ENCODE peak calls at places on chromosomes 2 and 18, in ten cellular contexts. R, U, J, F, V, Z, A, P, W and X are unnamed samples.

GRCh38 chr2:45567974-45568789 is 42.9 kb downstream of the SRBD1 start:
- DNase-seq in W (no peak), P (peak), V (no peak), R (peak), Z (no peak), J (no peak), F (no peak), A (peak), U (peak), X (no peak)

GRCh38 chr2:212153923-212154322 is 384.7 kb downstream of the ERBB4 start:
- DNase-seq in U (no peak), F (no peak), A (no peak), V (no peak), W (no peak), P (no peak), R (no peak), Z (no peak), J (no peak), X (no peak)

GRCh38 chr18:56382541-56382940 is 255.9 kb downstream of the TXNL1 start:
- DNase-seq in J (no peak), F (peak), A (no peak), W (no peak), R (peak), U (peak), P (peak), Z (no peak), V (no peak), X (no peak)

GRCh38 chr2:135744761-135745314 is 3.2 kb downstream of the UBXN4 start:
- DNase-seq in P (peak), W (no peak), J (no peak), F (peak), Z (no peak), U (peak), A (peak), V (no peak), R (peak), X (no peak)

GRCh38 chr2:240353086-240353798 is 82.2 kb upstream of the GPC1 start:
- DNase-seq in R (no peak), W (no peak), F (no peak), V (no peak), U (no peak), P (no peak), Z (no peak), A (no peak), J (no peak), X (no peak)

GRCh38 chr2:38245114-38245641 is 131.9 kb downstream of the ATL2 start:
- DNase-seq in P (no peak), R (no peak), J (no peak), Z (no peak), A (peak), F (no peak), W (no peak), V (no peak), U (no peak), X (no peak)

GRCh38 chr18:68623342-68623741 is 91.6 kb downstream of the TMX3 start:
- DNase-seq in J (peak), R (peak), V (peak), F (peak), A (peak), P (peak), W (peak), Z (no peak), U (peak), X (no peak)

GRCh38 chr2:233999182-233999581 is 51.3 kb upstream of the SPP2 start:
- DNase-seq in W (no peak), A (no peak), R (no peak), V (no peak), F (peak), J (no peak), P (no peak), Z (no peak), U (no peak), X (no peak)

GRCh38 chr2:186532891-186533290 is 46.8 kb downstream of the ZC3H15 start:
- DNase-seq in V (no peak), P (peak), J (no peak), W (no peak), A (no peak), Z (no peak), F (no peak), U (no peak), R (peak), X (no peak)

GRCh38 chr2:86048383-86048701 is 57.3 kb downstream of the POLR1A start:
- DNase-seq in F (no peak), V (no peak), J (no peak), A (no peak), W (no peak), Z (no peak), P (no peak), R (no peak), U (no peak), X (no peak)

GRCh38 chr2:11773111-11773510 is 26.7 kb downstream of the LPIN1 start:
- DNase-seq in Z (no peak), V (no peak), J (no peak), A (no peak), R (no peak), P (no peak), U (no peak), W (no peak), F (no peak), X (no peak)

GRCh38 chr2:289362-290089 is 1.6 kb upstream of the ALKAL2 start:
- DNase-seq in Z (no peak), V (no peak), A (peak), P (peak), W (no peak), F (peak), R (peak), J (peak), U (peak), X (no peak)

GRCh38 chr2:81835318-81836000 is 1530.9 kb upstream of the LRRTM1 start:
- DNase-seq in J (no peak), W (no peak), A (no peak), V (no peak), Z (no peak), P (peak), F (no peak), R (peak), U (peak), X (no peak)

GRCh38 chr18:5414546-5414945 is 119.0 kb upstream of the ZBTB14 start:
- DNase-seq in A (no peak), F (peak), J (no peak), W (no peak), V (no peak), P (no peak), R (no peak), Z (no peak), U (no peak), X (no peak)

GRCh38 chr18:48621815-48622555 is 83.2 kb downstream of the CTIF start:
- DNase-seq in Z (no peak), V (no peak), A (peak), W (no peak), R (no peak), J (no peak), U (no peak), P (no peak), F (no peak), X (no peak)

GRCh38 chr18:22233271-22233670 is 63.9 kb downstream of the GATA6 start:
- DNase-seq in P (no peak), Z (no peak), R (no peak), V (no peak), J (no peak), U (no peak), W (no peak), A (no peak), F (no peak), X (no peak)

GRCh38 chr2:54540194-54540593 is 84.1 kb downstream of the SPTBN1 start:
- DNase-seq in W (no peak), J (no peak), R (no peak), P (no peak), Z (no peak), V (no peak), A (peak), U (no peak), F (no peak), X (no peak)

GRCh38 chr18:63905361-63905760 is 2.4 kb upstream of the SERPINB10 start:
- DNase-seq in A (no peak), R (no peak), W (no peak), V (no peak), U (no peak), P (no peak), F (no peak), J (no peak), Z (no peak), X (no peak)

GRCh38 chr2:234468503-234468902 is 28.4 kb downstream of the ARL4C start:
- DNase-seq in V (no peak), R (no peak), J (no peak), W (no peak), U (no peak), A (no peak), F (no peak), Z (no peak), P (no peak), X (peak)

GRCh38 chr2:71417300-71418202 is 35.8 kb upstream of the DYSF start:
- DNase-seq in F (peak), U (no peak), R (no peak), J (no peak), P (no peak), V (no peak), A (no peak), Z (no peak), W (no peak), X (no peak)

GRCh38 chr2:25301453-25302352 is 40.0 kb downstream of the DNMT3A start:
- DNase-seq in V (peak), R (peak), A (peak), P (peak), Z (peak), J (no peak), W (peak), F (no peak), U (peak), X (no peak)

GRCh38 chr2:159010963-159011362 is 42.5 kb downstream of the TANC1 start:
- DNase-seq in A (peak), F (no peak), Z (no peak), V (no peak), R (no peak), U (no peak), P (peak), J (no peak), W (no peak), X (no peak)

GRCh38 chr2:67050621-67051020 is 346.5 kb upstream of the ETAA1 start:
- DNase-seq in V (no peak), P (peak), Z (no peak), J (no peak), U (peak), R (peak), F (no peak), A (peak), W (no peak), X (no peak)

GRCh38 chr2:60003076-60003475 is 550.4 kb downstream of the BCL11A start:
- DNase-seq in Z (no peak), R (no peak), P (no peak), V (no peak), W (no peak), F (no peak), A (no peak), U (no peak), J (no peak), X (no peak)

GRCh38 chr2:186757009-186757408 is 63.1 kb downstream of the FAM171B start:
- DNase-seq in P (no peak), J (no peak), V (no peak), Z (no peak), W (no peak), U (no peak), F (no peak), A (no peak), R (no peak), X (no peak)

GRCh38 chr18:75937306-75937705 is 509.8 kb upstream of the SMIM21 start:
- DNase-seq in Z (no peak), J (no peak), V (no peak), A (no peak), F (no peak), W (no peak), P (no peak), U (no peak), R (no peak), X (no peak)

GRCh38 chr18:35158728-35159443 is 81.9 kb upstream of the ZNF397 start:
- DNase-seq in U (no peak), A (no peak), W (no peak), R (no peak), P (no peak), F (no peak), V (no peak), Z (peak), J (no peak), X (no peak)

GRCh38 chr2:187294043-187294442 is 154.0 kb downstream of the CALCRL start:
- DNase-seq in U (no peak), Z (no peak), P (no peak), R (no peak), A (no peak), V (no peak), F (no peak), J (no peak), W (no peak), X (no peak)

GRCh38 chr2:215320679-215321078 is 8.8 kb downstream of the ATIC start:
- DNase-seq in U (no peak), W (no peak), F (no peak), R (no peak), Z (no peak), V (no peak), A (no peak), J (no peak), P (no peak), X (no peak)

GRCh38 chr18:48667276-48668254 is 128.7 kb downstream of the CTIF start:
- DNase-seq in U (peak), W (no peak), R (no peak), P (no peak), Z (no peak), V (no peak), J (no peak), A (peak), F (peak), X (no peak)

GRCh38 chr2:121102949-121103348 is 182.1 kb downstream of the TFCP2L1 start:
- DNase-seq in P (no peak), Z (no peak), F (no peak), V (no peak), U (no peak), J (no peak), A (no peak), R (no peak), W (no peak), X (no peak)

GRCh38 chr2:201911372-201911771 is 105.0 kb downstream of the CDK15 start:
- DNase-seq in J (no peak), A (no peak), U (no peak), P (no peak), Z (no peak), W (no peak), R (no peak), V (no peak), F (no peak), X (no peak)

GRCh38 chr2:235946590-235946989 is 221.6 kb downstream of the GBX2 start:
- DNase-seq in V (no peak), W (no peak), U (no peak), Z (no peak), A (no peak), J (no peak), F (no peak), P (no peak), R (no peak), X (no peak)

GRCh38 chr18:37902344-37902743 is 336.7 kb upstream of the CELF4 start:
- DNase-seq in Z (no peak), U (no peak), W (no peak), J (no peak), V (no peak), A (no peak), R (no peak), P (no peak), F (no peak), X (no peak)

GRCh38 chr2:9770308-9771100 is 72.8 kb upstream of the TAF1B start:
- DNase-seq in J (peak), F (peak), Z (peak), V (peak), U (peak), R (peak), W (no peak), A (peak), P (peak), X (peak)

GRCh38 chr2:96526615-96527014 is 9.9 kb upstream of the ARID5A start:
- DNase-seq in V (no peak), Z (no peak), F (no peak), R (no peak), P (no peak), J (no peak), A (no peak), U (no peak), W (no peak), X (no peak)
- H3K4me3 ChIP-seq in V (no peak), Z (no peak), F (no peak), R (no peak), P (no peak), J (no peak), A (no peak), U (no peak), W (no peak), X (peak)

GRCh38 chr2:160388464-160389263 is 104.9 kb downstream of the RBMS1 start:
- DNase-seq in V (no peak), R (peak), J (no peak), P (no peak), U (no peak), Z (peak), F (no peak), W (no peak), A (no peak), X (no peak)
- H3K4me3 ChIP-seq in V (no peak), R (peak), J (no peak), P (no peak), U (no peak), Z (no peak), F (no peak), W (no peak), A (no peak), X (peak)

GRCh38 chr2:105380432-105381118 is 18.3 kb downstream of the FHL2 start:
- DNase-seq in W (no peak), P (peak), U (peak), R (peak), Z (no peak), J (no peak), V (no peak), F (no peak), A (peak), X (no peak)
- H3K4me3 ChIP-seq in W (no peak), P (no peak), U (no peak), R (no peak), Z (no peak), J (no peak), V (no peak), F (no peak), A (no peak), X (no peak)

GRCh38 chr2:181745796-181746540 is 65.7 kb upstream of the NEUROD1 start:
- DNase-seq in A (no peak), P (no peak), U (no peak), Z (no peak), V (no peak), F (no peak), R (no peak), W (no peak), J (no peak), X (no peak)

GRCh38 chr2:181743723-181744031 is 63.4 kb upstream of the NEUROD1 start:
- DNase-seq in F (no peak), P (no peak), J (no peak), R (no peak), V (no peak), U (no peak), W (no peak), A (no peak), Z (no peak), X (no peak)

GRCh38 chr2:181742361-181742760 is 62.0 kb upstream of the NEUROD1 start:
- DNase-seq in V (no peak), P (no peak), W (no peak), A (no peak), Z (no peak), J (no peak), R (no peak), F (no peak), U (no peak), X (no peak)

GRCh38 chr2:181741756-181742155 is 61.4 kb upstream of the NEUROD1 start:
- DNase-seq in F (no peak), R (no peak), A (peak), P (no peak), V (peak), U (peak), J (no peak), Z (no peak), W (peak), X (no peak)

GRCh38 chr2:181742908-181743722 is 62.8 kb upstream of the NEUROD1 start:
- DNase-seq in P (peak), Z (no peak), R (peak), V (peak), U (peak), A (peak), W (peak), F (peak), J (peak), X (no peak)
- H3K4me3 ChIP-seq in P (no peak), Z (no peak), R (no peak), V (no peak), U (no peak), A (no peak), W (no peak), F (no peak), J (no peak), X (no peak)

GRCh38 chr2:130728549-130729310 is at the start of gene GPR148:
- DNase-seq in Z (no peak), A (no peak), R (no peak), P (no peak), F (no peak), J (no peak), V (no peak), U (no peak), W (no peak), X (no peak)
- H3K4me3 ChIP-seq in Z (peak), A (no peak), R (no peak), P (no peak), F (peak), J (peak), V (no peak), U (no peak), W (no peak), X (peak)

GRCh38 chr2:28347193-28347592 is 45.5 kb upstream of the FOSL2 start:
- DNase-seq in P (no peak), W (no peak), A (no peak), V (no peak), U (no peak), J (no peak), R (no peak), F (no peak), Z (no peak), X (peak)
- H3K4me3 ChIP-seq in P (no peak), W (no peak), A (no peak), V (no peak), U (no peak), J (no peak), R (no peak), F (no peak), Z (no peak), X (no peak)

GRCh38 chr2:219496781-219497494 is 1.8 kb upstream of the GMPPA start:
- DNase-seq in R (no peak), F (no peak), W (no peak), U (peak), V (no peak), P (no peak), A (no peak), Z (no peak), J (no peak), X (no peak)
- H3K4me3 ChIP-seq in R (no peak), F (peak), W (no peak), U (no peak), V (peak), P (peak), A (no peak), Z (peak), J (no peak), X (peak)

GRCh38 chr2:189408294-189408693 is 33.0 kb upstream of the WDR75 start:
- DNase-seq in U (peak), F (no peak), A (peak), Z (no peak), J (no peak), V (no peak), W (no peak), R (no peak), P (peak), X (no peak)
- H3K4me3 ChIP-seq in U (no peak), F (no peak), A (no peak), Z (no peak), J (no peak), V (no peak), W (no peak), R (no peak), P (no peak), X (no peak)

GRCh38 chr2:74439373-74440004 is 2.2 kb downstream of the RTKN start:
- DNase-seq in Z (no peak), J (no peak), U (no peak), A (no peak), F (no peak), W (no peak), P (no peak), V (no peak), R (no peak), X (no peak)
- H3K4me3 ChIP-seq in Z (peak), J (peak), U (peak), A (peak), F (peak), W (peak), P (peak), V (peak), R (peak), X (peak)

GRCh38 chr2:73891276-73891901 is 1.4 kb upstream of the ACTG2 start:
- DNase-seq in U (no peak), R (no peak), Z (no peak), J (no peak), P (no peak), W (no peak), F (no peak), V (no peak), A (no peak), X (no peak)

GRCh38 chr2:73894475-73894850 is 1.7 kb downstream of the ACTG2 start:
- DNase-seq in U (no peak), F (no peak), V (no peak), Z (no peak), R (no peak), W (no peak), A (no peak), J (no peak), P (no peak), X (no peak)

GRCh38 chr2:73894877-73895276 is 2.1 kb downstream of the ACTG2 start:
- DNase-seq in J (no peak), A (no peak), Z (no peak), W (no peak), R (no peak), U (no peak), V (no peak), P (no peak), F (no peak), X (no peak)

GRCh38 chr2:73893764-73894474 is 1.1 kb downstream of the ACTG2 start:
- DNase-seq in R (no peak), V (no peak), Z (no peak), J (no peak), A (no peak), F (no peak), P (no peak), U (no peak), W (no peak), X (no peak)

GRCh38 chr2:73892631-73893329 is at the start of gene ACTG2:
- DNase-seq in P (no peak), A (peak), J (no peak), R (no peak), U (peak), Z (no peak), V (peak), W (no peak), F (no peak), X (no peak)
- H3K4me3 ChIP-seq in P (no peak), A (peak), J (no peak), R (no peak), U (no peak), Z (peak), V (peak), W (no peak), F (no peak), X (no peak)